ENCODE peak calls at places on chromosomes 1 and 21, in seven cellular contexts. P, N, W, U, Y, A and F are unnamed samples.
A peak's percentile ranks its signal among the peaks of the same experiment; 100 is the strongest.

GRCh38 chr1:96559707-96560588 is 161.6 kb upstream of the PTBP2 start:
- DNase-seq in A (no peak), Y (no peak), U (no peak), P (no peak), N (no peak), W (no peak), F (no peak)

GRCh38 chr21:44569861-44570517 is 3.5 kb upstream of the KRTAP10-4 start:
- DNase-seq in Y (no peak), A (no peak), U (no peak), P (no peak), W (no peak), N (no peak), F (no peak)

GRCh38 chr1:30273021-30273325 is 450.4 kb downstream of the MATN1 start:
- DNase-seq in A (peak; percentile 43), W (no peak), N (no peak), U (peak; percentile 6), P (no peak), Y (no peak), F (no peak)

GRCh38 chr1:227395391-227396028 is 77.2 kb upstream of the CDC42BPA start:
- DNase-seq in A (no peak), W (no peak), U (no peak), Y (no peak), P (peak; percentile 61), N (no peak), F (peak; percentile 53)

GRCh38 chr1:202184750-202185460 is 8.7 kb upstream of the LGR6 start:
- DNase-seq in Y (peak; percentile 95), P (peak; percentile 88), A (no peak), U (peak; percentile 98), N (peak; percentile 91), W (peak; percentile 83), F (peak; percentile 86)

GRCh38 chr1:218585565-218586184 is 240.5 kb downstream of the TGFB2 start:
- DNase-seq in P (peak; percentile 65), W (peak; percentile 86), N (peak; percentile 96), U (peak; percentile 90), A (no peak), Y (peak; percentile 71), F (no peak)

GRCh38 chr1:181134543-181135461 is 46.3 kb downstream of the IER5 start:
- DNase-seq in Y (no peak), W (peak; percentile 75), U (no peak), N (peak; percentile 35), A (no peak), P (no peak), F (peak; percentile 52)

GRCh38 chr1:104195395-104195794 is 445.7 kb downstream of the AMY1C start:
- DNase-seq in N (no peak), W (no peak), A (no peak), P (no peak), Y (no peak), U (no peak), F (no peak)

GRCh38 chr1:30200161-30200560 is 523.2 kb downstream of the MATN1 start:
- DNase-seq in Y (no peak), P (no peak), U (no peak), W (no peak), N (no peak), A (no peak), F (no peak)

GRCh38 chr1:154866995-154867795 is 2.9 kb downstream of the KCNN3 start:
- DNase-seq in P (no peak), W (peak; percentile 55), N (peak; percentile 87), Y (peak; percentile 64), U (peak; percentile 53), A (no peak), F (no peak)

GRCh38 chr1:111406325-111406768 is 21.2 kb downstream of the OVGP1 start:
- DNase-seq in N (no peak), A (no peak), P (no peak), Y (peak; percentile 25), W (peak; percentile 83), U (no peak), F (peak; percentile 33)

GRCh38 chr1:50179639-50180038 is 70.9 kb downstream of the ELAVL4 start:
- DNase-seq in P (no peak), W (no peak), Y (peak; percentile 26), U (no peak), N (no peak), A (no peak), F (no peak)

GRCh38 chr1:155079487-155080249 is 1.0 kb downstream of the EFNA3 start:
- DNase-seq in W (no peak), N (no peak), Y (peak; percentile 40), U (no peak), P (no peak), A (no peak), F (no peak)

GRCh38 chr1:161936786-161937185 is 86.9 kb downstream of the OLFML2B start:
- DNase-seq in U (no peak), P (no peak), Y (no peak), N (no peak), A (no peak), W (no peak), F (no peak)

GRCh38 chr1:194174528-194174927 is 988.1 kb upstream of the B3GALT2 start:
- DNase-seq in A (no peak), Y (no peak), U (no peak), N (no peak), P (no peak), W (no peak), F (no peak)

GRCh38 chr21:31500071-31500470 is 156.0 kb upstream of the TIAM1 start:
- DNase-seq in U (no peak), W (no peak), P (no peak), N (no peak), Y (no peak), A (no peak), F (no peak)

GRCh38 chr1:113226118-113226517 is 153.1 kb downstream of the LRIG2 start:
- DNase-seq in A (no peak), P (no peak), N (no peak), Y (no peak), W (no peak), U (no peak), F (no peak)

GRCh38 chr1:211331011-211331709 is 4.5 kb downstream of the TRAF5 start:
- DNase-seq in W (no peak), A (no peak), Y (no peak), N (no peak), U (no peak), P (no peak), F (no peak)

GRCh38 chr21:25359724-25360123 is 247.6 kb downstream of the MRPL39 start:
- DNase-seq in U (no peak), W (peak; percentile 26), Y (no peak), A (no peak), N (no peak), P (no peak), F (no peak)

GRCh38 chr1:67609942-67610341 is 75.1 kb upstream of the GADD45A start:
- DNase-seq in A (no peak), N (no peak), W (no peak), U (no peak), P (no peak), Y (no peak), F (no peak)

GRCh38 chr1:111628153-111628552 is 8.6 kb downstream of the RAP1A start:
- DNase-seq in P (no peak), N (no peak), A (no peak), W (no peak), Y (no peak), U (no peak), F (no peak)

GRCh38 chr1:32122141-32122540 is 14.3 kb downstream of the KPNA6 start:
- DNase-seq in U (no peak), P (no peak), A (no peak), N (no peak), Y (no peak), W (no peak), F (no peak)
- H3K27ac ChIP-seq in U (no peak overlapping the region), P (no peak overlapping the region), A (no peak overlapping the region), N (no peak overlapping the region), Y (no peak overlapping the region), W (no peak overlapping the region), F (no peak overlapping the region)

DNA sequence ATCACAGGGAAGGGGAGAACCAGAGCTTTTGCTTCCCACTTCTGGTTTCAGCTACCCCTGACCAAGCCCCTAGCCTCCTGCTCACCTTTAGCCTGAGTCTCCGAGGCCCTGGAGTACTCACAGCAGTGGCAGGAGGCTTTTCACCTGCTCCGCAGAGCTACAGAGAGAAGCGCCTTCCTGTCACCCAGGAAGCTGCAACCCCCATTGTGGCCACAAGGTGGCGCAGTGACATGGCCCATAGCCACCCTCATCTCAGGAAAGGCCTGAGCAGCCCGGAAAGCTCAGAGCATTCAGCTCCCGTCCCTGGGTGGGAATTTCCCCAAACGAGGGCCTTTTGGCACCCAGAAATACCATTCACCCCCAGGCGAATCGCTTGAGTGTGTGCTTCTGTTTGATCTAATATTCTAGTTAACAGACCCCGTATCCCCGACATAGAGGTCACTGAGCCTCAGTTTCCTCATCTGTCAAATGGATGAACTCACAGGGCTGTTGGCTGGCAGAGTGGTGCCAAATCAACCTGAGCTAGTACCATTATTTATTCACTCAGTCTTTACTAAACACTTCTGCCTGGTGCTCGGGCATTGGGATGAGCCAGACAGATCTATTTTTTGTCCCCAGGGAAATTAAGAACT is 25.3 kb downstream of the A3GALT2 start:
- DNase-seq in Y (peak; percentile 90), W (peak; percentile 39), A (peak; percentile 87), N (peak; percentile 87), P (peak; percentile 47), U (peak; percentile 90), F (peak; percentile 82)
- H3K27ac ChIP-seq in Y (no peak overlapping the region), W (no peak overlapping the region), A (peak overlapping the region; percentile 53), N (no peak overlapping the region), P (no peak overlapping the region), U (no peak overlapping the region), F (no peak overlapping the region)

DNA sequence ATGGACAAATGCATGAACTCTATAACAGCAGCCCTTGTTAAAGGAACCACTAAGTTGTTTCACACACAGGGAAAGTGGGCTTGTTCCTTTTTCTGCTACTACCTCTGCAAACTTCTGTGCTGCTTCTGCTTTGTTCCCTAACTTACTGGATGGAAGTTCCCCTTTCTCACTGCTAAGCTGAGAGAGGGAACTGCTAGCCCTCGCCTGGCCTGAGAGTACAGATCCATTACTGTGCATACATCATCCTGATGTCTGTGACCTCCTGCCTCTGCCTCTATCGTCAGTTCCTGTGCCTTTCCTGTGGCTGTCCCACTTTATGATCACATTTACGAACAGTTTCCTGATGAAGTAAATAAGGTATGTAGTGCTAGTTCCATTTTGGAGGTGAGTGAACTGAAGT is 3.5 kb downstream of the GNAT2 start:
- DNase-seq in W (peak; percentile 86), N (no peak), P (no peak), U (no peak), A (no peak), Y (no peak), F (no peak)
- H3K27ac ChIP-seq in W (peak overlapping the region; percentile 92), N (no peak overlapping the region), P (no peak overlapping the region), U (no peak overlapping the region), A (peak overlapping the region; percentile 57), Y (no peak overlapping the region), F (peak overlapping the region; percentile 75)

GRCh38 chr1:81548918-81549587 is 251.7 kb upstream of the ADGRL2 start:
- DNase-seq in U (no peak), Y (no peak), W (no peak), P (no peak), A (no peak), N (no peak), F (no peak)
- H3K27ac ChIP-seq in U (no peak overlapping the region), Y (no peak overlapping the region), W (no peak overlapping the region), P (no peak overlapping the region), A (no peak overlapping the region), N (no peak overlapping the region), F (no peak overlapping the region)